ENCODE peak calls at places on chromosome 1, in ten cellular contexts. One of them, this sample, is unnamed.

GRCh38 chr1:100130552-100131077 is 2.1 kb downstream of the SASS6 start:
- DNase-seq in tibial nerve: no peak
- DNase-seq in IMR-90: peak
- DNase-seq in AG09309: no peak
- DNase-seq in progenitor cell of endocrine pancreas: no peak
- DNase-seq in mucosa of descending colon: no peak
- DNase-seq in A549: no peak
- DNase-seq in GM20000: no peak
- DNase-seq in suprapubic skin: no peak
- DNase-seq in BJ: no peak
- DNase-seq in this sample: no peak

GRCh38 chr1:176919386-176920378 is 244.8 kb downstream of the ASTN1 start:
- DNase-seq in tibial nerve: no peak
- DNase-seq in IMR-90: no peak
- DNase-seq in AG09309: no peak
- DNase-seq in progenitor cell of endocrine pancreas: no peak
- DNase-seq in mucosa of descending colon: no peak
- DNase-seq in A549: no peak
- DNase-seq in GM20000: no peak
- DNase-seq in suprapubic skin: no peak
- DNase-seq in BJ: no peak
- DNase-seq in this sample: no peak

GRCh38 chr1:182699673-182700350 is 15.4 kb upstream of the RGS8 start:
- DNase-seq in tibial nerve: no peak
- DNase-seq in IMR-90: no peak
- DNase-seq in AG09309: no peak
- DNase-seq in progenitor cell of endocrine pancreas: no peak
- DNase-seq in mucosa of descending colon: no peak
- DNase-seq in A549: no peak
- DNase-seq in GM20000: no peak
- DNase-seq in suprapubic skin: no peak
- DNase-seq in BJ: no peak
- DNase-seq in this sample: peak

GRCh38 chr1:37999434-38000232 is 5.7 kb downstream of the FHL3 start:
- DNase-seq in tibial nerve: no peak
- DNase-seq in IMR-90: peak
- DNase-seq in AG09309: no peak
- DNase-seq in progenitor cell of endocrine pancreas: no peak
- DNase-seq in mucosa of descending colon: no peak
- DNase-seq in A549: peak
- DNase-seq in GM20000: peak
- DNase-seq in suprapubic skin: no peak
- DNase-seq in BJ: no peak
- DNase-seq in this sample: no peak

GRCh38 chr1:219442575-219442974 is 170.3 kb downstream of the ZC3H11B start:
- DNase-seq in tibial nerve: no peak
- DNase-seq in IMR-90: peak
- DNase-seq in AG09309: peak
- DNase-seq in progenitor cell of endocrine pancreas: no peak
- DNase-seq in mucosa of descending colon: no peak
- DNase-seq in A549: no peak
- DNase-seq in GM20000: no peak
- DNase-seq in suprapubic skin: no peak
- DNase-seq in BJ: no peak
- DNase-seq in this sample: no peak

GRCh38 chr1:10387611-10388386 is 11.1 kb upstream of the PGD start:
- DNase-seq in tibial nerve: peak
- DNase-seq in IMR-90: peak
- DNase-seq in AG09309: no peak
- DNase-seq in progenitor cell of endocrine pancreas: no peak
- DNase-seq in mucosa of descending colon: peak
- DNase-seq in A549: peak
- DNase-seq in GM20000: peak
- DNase-seq in suprapubic skin: no peak
- DNase-seq in BJ: no peak
- DNase-seq in this sample: no peak

GRCh38 chr1:33015216-33015615 is 21.5 kb downstream of the AK2 start:
- DNase-seq in tibial nerve: no peak
- DNase-seq in IMR-90: no peak
- DNase-seq in AG09309: no peak
- DNase-seq in progenitor cell of endocrine pancreas: no peak
- DNase-seq in mucosa of descending colon: no peak
- DNase-seq in A549: no peak
- DNase-seq in GM20000: no peak
- DNase-seq in suprapubic skin: no peak
- DNase-seq in BJ: no peak
- DNase-seq in this sample: no peak

GRCh38 chr1:68347415-68347814 is 102.3 kb downstream of the RPE65 start:
- DNase-seq in tibial nerve: no peak
- DNase-seq in IMR-90: no peak
- DNase-seq in AG09309: no peak
- DNase-seq in progenitor cell of endocrine pancreas: no peak
- DNase-seq in mucosa of descending colon: peak
- DNase-seq in A549: no peak
- DNase-seq in GM20000: peak
- DNase-seq in suprapubic skin: no peak
- DNase-seq in BJ: no peak
- DNase-seq in this sample: no peak

DNA sequence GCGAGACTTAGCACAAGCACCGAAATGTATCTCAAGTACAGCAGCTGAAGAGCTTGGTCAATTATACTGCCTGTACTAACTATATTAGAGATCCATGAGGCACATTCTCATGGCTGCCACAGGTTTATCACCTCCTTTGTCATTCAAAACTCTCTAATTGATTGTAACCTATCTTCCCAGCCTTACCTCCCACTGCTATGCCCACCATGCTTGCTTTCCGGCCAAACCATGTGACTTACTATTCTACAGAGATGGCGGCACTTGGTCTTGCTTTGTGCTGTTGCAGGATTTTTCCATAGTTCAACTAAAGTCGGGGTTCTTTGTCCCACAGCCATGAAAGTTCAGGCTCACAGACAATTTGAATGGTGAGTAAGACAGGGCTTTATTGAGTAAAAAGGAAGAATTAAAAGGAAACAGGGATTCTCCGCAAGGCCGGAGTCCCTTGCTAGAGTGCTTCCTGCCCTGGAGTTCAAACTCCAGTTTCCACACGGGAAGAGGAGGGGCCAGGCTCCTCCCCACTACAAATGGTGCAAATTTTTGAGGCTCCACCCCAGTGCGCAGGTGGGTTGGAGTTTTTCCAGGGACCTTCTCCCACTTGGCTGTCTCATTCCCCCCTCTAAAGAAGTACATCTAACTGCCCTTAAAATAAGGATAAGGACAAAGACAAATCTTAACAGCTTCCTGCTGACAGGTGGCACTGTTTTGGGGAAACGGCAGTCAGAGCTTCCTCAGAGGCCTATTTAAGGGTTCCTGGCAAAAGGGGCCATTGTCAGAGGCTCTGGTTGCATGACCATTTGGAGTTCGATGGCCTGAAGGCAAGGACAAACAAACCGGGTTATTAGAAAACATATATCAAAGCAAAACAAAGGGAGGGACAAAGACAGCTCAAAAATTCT is 28.7 kb downstream of the FMO2 start:
- DNase-seq in tibial nerve: no peak
- DNase-seq in IMR-90: no peak
- DNase-seq in AG09309: no peak
- DNase-seq in progenitor cell of endocrine pancreas: no peak
- DNase-seq in mucosa of descending colon: no peak
- DNase-seq in A549: no peak
- DNase-seq in GM20000: no peak
- DNase-seq in suprapubic skin: no peak
- DNase-seq in BJ: no peak
- DNase-seq in this sample: no peak
- TF ChIP-seq CTCF in tibial nerve: no peak
- TF ChIP-seq CTCF in IMR-90: no peak
- TF ChIP-seq CTCF in AG09309: no peak
- TF ChIP-seq CTCF in progenitor cell of endocrine pancreas: no peak
- TF ChIP-seq CTCF in mucosa of descending colon: no peak
- TF ChIP-seq CTCF in A549: no peak
- TF ChIP-seq CTCF in GM20000: no peak
- TF ChIP-seq CTCF in suprapubic skin: no peak
- TF ChIP-seq CTCF in BJ: no peak
- TF ChIP-seq CTCF in this sample: no peak

DNA sequence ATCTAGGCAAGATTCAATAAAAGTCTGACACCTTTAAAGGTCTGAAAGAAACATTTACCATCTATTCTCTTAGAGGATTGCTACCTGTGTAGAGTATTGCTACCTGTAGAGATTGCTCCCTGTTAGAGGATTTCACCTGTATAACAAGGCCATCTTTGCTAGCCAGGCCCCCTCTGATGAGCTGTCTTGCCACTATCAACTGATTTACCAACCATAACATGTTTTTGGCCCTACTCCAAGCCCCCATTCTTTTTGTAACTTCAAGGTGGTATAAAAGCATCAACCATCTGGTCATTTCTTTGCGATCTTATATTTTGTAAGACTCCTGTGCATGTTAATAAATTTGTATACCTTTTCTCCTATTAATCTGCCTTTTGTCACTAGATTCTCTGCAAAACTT is 424.7 kb upstream of the CAMK1G start:
- DNase-seq in tibial nerve: no peak
- DNase-seq in IMR-90: no peak
- DNase-seq in AG09309: no peak
- DNase-seq in progenitor cell of endocrine pancreas: no peak
- DNase-seq in mucosa of descending colon: no peak
- DNase-seq in A549: no peak
- DNase-seq in GM20000: no peak
- DNase-seq in suprapubic skin: no peak
- DNase-seq in BJ: no peak
- DNase-seq in this sample: no peak
- TF ChIP-seq CTCF in tibial nerve: no peak
- TF ChIP-seq CTCF in IMR-90: no peak
- TF ChIP-seq CTCF in AG09309: no peak
- TF ChIP-seq CTCF in progenitor cell of endocrine pancreas: no peak
- TF ChIP-seq CTCF in mucosa of descending colon: no peak
- TF ChIP-seq CTCF in A549: no peak
- TF ChIP-seq CTCF in GM20000: no peak
- TF ChIP-seq CTCF in suprapubic skin: no peak
- TF ChIP-seq CTCF in BJ: no peak
- TF ChIP-seq CTCF in this sample: no peak

GRCh38 chr1:25169168-25169567 is 63.1 kb downstream of the SYF2 start:
- DNase-seq in tibial nerve: no peak
- DNase-seq in IMR-90: no peak
- DNase-seq in AG09309: no peak
- DNase-seq in progenitor cell of endocrine pancreas: no peak
- DNase-seq in mucosa of descending colon: no peak
- DNase-seq in A549: no peak
- DNase-seq in GM20000: no peak
- DNase-seq in suprapubic skin: no peak
- DNase-seq in BJ: no peak
- DNase-seq in this sample: no peak

GRCh38 chr1:25167269-25168192 is 64.8 kb downstream of the SYF2 start:
- DNase-seq in tibial nerve: no peak
- DNase-seq in IMR-90: no peak
- DNase-seq in AG09309: no peak
- DNase-seq in progenitor cell of endocrine pancreas: no peak
- DNase-seq in mucosa of descending colon: peak
- DNase-seq in A549: peak
- DNase-seq in GM20000: no peak
- DNase-seq in suprapubic skin: no peak
- DNase-seq in BJ: no peak
- DNase-seq in this sample: no peak

GRCh38 chr1:25168193-25169071 is 63.9 kb downstream of the SYF2 start:
- DNase-seq in tibial nerve: no peak
- DNase-seq in IMR-90: no peak
- DNase-seq in AG09309: no peak
- DNase-seq in progenitor cell of endocrine pancreas: no peak
- DNase-seq in mucosa of descending colon: peak
- DNase-seq in A549: peak
- DNase-seq in GM20000: no peak
- DNase-seq in suprapubic skin: no peak
- DNase-seq in BJ: no peak
- DNase-seq in this sample: no peak

GRCh38 chr1:25169610-25170009 is 62.7 kb downstream of the SYF2 start:
- DNase-seq in tibial nerve: no peak
- DNase-seq in IMR-90: no peak
- DNase-seq in AG09309: no peak
- DNase-seq in progenitor cell of endocrine pancreas: no peak
- DNase-seq in mucosa of descending colon: peak
- DNase-seq in A549: no peak
- DNase-seq in GM20000: no peak
- DNase-seq in suprapubic skin: no peak
- DNase-seq in BJ: no peak
- DNase-seq in this sample: no peak

DNA sequence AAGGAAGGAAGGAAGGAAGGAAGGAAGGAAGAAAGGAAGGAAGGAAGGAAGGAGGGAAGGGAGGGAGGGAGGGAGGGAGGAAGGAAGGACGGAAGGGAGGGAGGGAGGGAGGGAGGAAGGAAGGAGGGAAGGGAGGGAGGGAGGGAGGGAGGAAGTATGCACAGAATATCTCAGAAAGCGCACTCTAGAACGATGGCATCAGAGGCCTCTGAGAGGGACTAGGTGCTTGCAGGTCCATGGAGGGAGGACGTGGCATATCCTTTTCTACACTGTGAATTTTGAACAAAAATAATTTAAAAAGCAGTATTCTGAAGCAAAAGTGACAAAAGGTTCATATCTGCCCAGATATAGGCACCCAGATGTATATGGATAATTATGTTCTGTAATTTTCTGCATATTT is 65.5 kb downstream of the SYF2 start:
- DNase-seq in tibial nerve: no peak
- DNase-seq in IMR-90: no peak
- DNase-seq in AG09309: no peak
- DNase-seq in progenitor cell of endocrine pancreas: no peak
- DNase-seq in mucosa of descending colon: no peak
- DNase-seq in A549: no peak
- DNase-seq in GM20000: no peak
- DNase-seq in suprapubic skin: no peak
- DNase-seq in BJ: no peak
- DNase-seq in this sample: no peak
- TF ChIP-seq CTCF in tibial nerve: no peak
- TF ChIP-seq CTCF in IMR-90: no peak
- TF ChIP-seq CTCF in AG09309: no peak
- TF ChIP-seq CTCF in progenitor cell of endocrine pancreas: no peak
- TF ChIP-seq CTCF in mucosa of descending colon: no peak
- TF ChIP-seq CTCF in A549: no peak
- TF ChIP-seq CTCF in GM20000: no peak
- TF ChIP-seq CTCF in suprapubic skin: no peak
- TF ChIP-seq CTCF in BJ: no peak
- TF ChIP-seq CTCF in this sample: no peak

GRCh38 chr1:207397525-207397926 is 56.6 kb upstream of the CR2 start:
- DNase-seq in tibial nerve: no peak
- DNase-seq in IMR-90: no peak
- DNase-seq in AG09309: no peak
- DNase-seq in progenitor cell of endocrine pancreas: no peak
- DNase-seq in mucosa of descending colon: no peak
- DNase-seq in A549: peak
- DNase-seq in GM20000: no peak
- DNase-seq in suprapubic skin: no peak
- DNase-seq in BJ: no peak
- DNase-seq in this sample: no peak

GRCh38 chr1:207389728-207390464 is 64.2 kb upstream of the CR2 start:
- DNase-seq in tibial nerve: no peak
- DNase-seq in IMR-90: peak
- DNase-seq in AG09309: no peak
- DNase-seq in progenitor cell of endocrine pancreas: no peak
- DNase-seq in mucosa of descending colon: no peak
- DNase-seq in A549: peak
- DNase-seq in GM20000: no peak
- DNase-seq in suprapubic skin: no peak
- DNase-seq in BJ: peak
- DNase-seq in this sample: no peak

GRCh38 chr1:207388721-207389120 is 65.4 kb upstream of the CR2 start:
- DNase-seq in tibial nerve: no peak
- DNase-seq in IMR-90: no peak
- DNase-seq in AG09309: no peak
- DNase-seq in progenitor cell of endocrine pancreas: no peak
- DNase-seq in mucosa of descending colon: no peak
- DNase-seq in A549: no peak
- DNase-seq in GM20000: no peak
- DNase-seq in suprapubic skin: no peak
- DNase-seq in BJ: no peak
- DNase-seq in this sample: no peak

GRCh38 chr1:207396360-207396759 is 57.8 kb upstream of the CR2 start:
- DNase-seq in tibial nerve: no peak
- DNase-seq in IMR-90: no peak
- DNase-seq in AG09309: no peak
- DNase-seq in progenitor cell of endocrine pancreas: no peak
- DNase-seq in mucosa of descending colon: no peak
- DNase-seq in A549: no peak
- DNase-seq in GM20000: no peak
- DNase-seq in suprapubic skin: no peak
- DNase-seq in BJ: no peak
- DNase-seq in this sample: no peak

DNA sequence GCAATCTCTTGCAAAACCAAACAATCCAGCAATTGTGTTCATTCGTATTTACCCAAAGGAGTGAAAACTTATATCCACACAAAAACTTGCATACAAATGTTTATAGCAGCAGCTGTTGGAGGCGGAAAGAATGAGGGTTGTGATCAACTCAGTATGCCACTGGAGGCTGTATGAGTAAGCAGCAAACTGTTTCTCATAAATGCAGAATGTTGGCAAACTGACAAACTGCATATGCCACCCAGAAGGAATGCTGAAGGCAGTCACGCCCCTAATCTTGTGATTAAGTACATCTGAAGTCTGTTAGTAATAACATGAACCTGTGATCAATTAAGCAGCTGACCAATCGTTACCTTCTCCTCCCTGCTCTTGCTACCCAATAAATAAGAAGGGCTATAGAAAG is 60.5 kb upstream of the CR2 start:
- DNase-seq in tibial nerve: no peak
- DNase-seq in IMR-90: peak
- DNase-seq in AG09309: peak
- DNase-seq in progenitor cell of endocrine pancreas: no peak
- DNase-seq in mucosa of descending colon: no peak
- DNase-seq in A549: peak
- DNase-seq in GM20000: no peak
- DNase-seq in suprapubic skin: no peak
- DNase-seq in BJ: peak
- DNase-seq in this sample: no peak
- TF ChIP-seq CTCF in tibial nerve: no peak
- TF ChIP-seq CTCF in IMR-90: no peak
- TF ChIP-seq CTCF in AG09309: no peak
- TF ChIP-seq CTCF in progenitor cell of endocrine pancreas: no peak
- TF ChIP-seq CTCF in mucosa of descending colon: no peak
- TF ChIP-seq CTCF in A549: no peak
- TF ChIP-seq CTCF in GM20000: no peak
- TF ChIP-seq CTCF in suprapubic skin: no peak
- TF ChIP-seq CTCF in BJ: no peak
- TF ChIP-seq CTCF in this sample: no peak